ENCODE peak calls at places on chromosomes 13 and 19, in seven cellular contexts. X, C, Z, T, H, F and M are unnamed samples.

GRCh38 chr13:100301418-100301817 is 212.5 kb downstream of the PCCA start:
- DNase-seq in X (no peak), C (no peak), Z (no peak), T (no peak), H (peak; percentile 70), F (no peak), M (no peak)

GRCh38 chr13:26017196-26017921 is 34.5 kb downstream of the SHISA2 start:
- DNase-seq in X (no peak), C (no peak), Z (peak; percentile 54), T (no peak), H (no peak), F (peak; percentile 52), M (no peak)

GRCh38 chr13:56349866-56350265 is 790.9 kb upstream of the PRR20A start:
- DNase-seq in X (no peak), C (no peak), Z (no peak), T (no peak), H (no peak), F (no peak), M (no peak)

GRCh38 chr19:1767464-1767933 is 14.2 kb downstream of the ONECUT3 start:
- DNase-seq in X (peak; percentile 33), C (peak; percentile 84), Z (no peak), T (peak; percentile 40), H (peak; percentile 19), F (no peak), M (no peak)

GRCh38 chr19:862529-863304 is 3.3 kb downstream of the CFD start:
- DNase-seq in X (no peak), C (peak; percentile 51), Z (no peak), T (peak; percentile 67), H (no peak), F (no peak), M (no peak)

GRCh38 chr19:50496189-50497029 is 14.6 kb downstream of the JOSD2 start:
- DNase-seq in X (peak; percentile 74), C (no peak), Z (peak; percentile 93), T (no peak), H (no peak), F (no peak), M (no peak)

GRCh38 chr19:19642506-19643157 is 825 bp downstream of the GMIP start:
- DNase-seq in X (no peak), C (no peak), Z (no peak), T (no peak), H (peak; percentile 17), F (no peak), M (no peak)

GRCh38 chr19:38079926-38080380 is 144.1 kb downstream of the DPF1 start:
- DNase-seq in X (no peak), C (no peak), Z (no peak), T (no peak), H (peak; percentile 25), F (peak; percentile 96), M (peak; percentile 84)

GRCh38 chr13:34776390-34776981 is 165.6 kb upstream of the NBEA start:
- DNase-seq in X (no peak), C (no peak), Z (no peak), T (no peak), H (no peak), F (no peak), M (no peak)

GRCh38 chr13:51895906-51896888 is 34.4 kb downstream of the CCDC70 start:
- DNase-seq in X (peak; percentile 30), C (peak; percentile 70), Z (peak; percentile 9), T (peak; percentile 5), H (no peak), F (peak; percentile 31), M (peak; percentile 63)

GRCh38 chr19:49549045-49549444 is 21.2 kb downstream of the RCN3 start:
- DNase-seq in X (no peak), C (no peak), Z (no peak), T (no peak), H (no peak), F (no peak), M (no peak)

GRCh38 chr13:100854091-100854490 is 179.5 kb upstream of the TMTC4 start:
- DNase-seq in X (no peak), C (no peak), Z (no peak), T (no peak), H (no peak), F (no peak), M (no peak)

GRCh38 chr13:48121733-48122132 is 26.8 kb upstream of the MED4 start:
- DNase-seq in X (no peak), C (no peak), Z (no peak), T (no peak), H (no peak), F (no peak), M (peak; percentile 11)

GRCh38 chr13:27830010-27830409 is 37.7 kb downstream of the GSX1 start:
- DNase-seq in X (peak; percentile 38), C (peak; percentile 84), Z (no peak), T (peak; percentile 13), H (peak; percentile 7), F (no peak), M (peak; percentile 21)

GRCh38 chr19:46731007-46731501 is 14.1 kb upstream of the PRKD2 start:
- DNase-seq in X (no peak), C (no peak), Z (peak; percentile 19), T (no peak), H (no peak), F (peak; percentile 96), M (peak; percentile 93)

GRCh38 chr13:29925457-29925856 is 75.0 kb upstream of the UBL3 start:
- DNase-seq in X (peak; percentile 55), C (no peak), Z (no peak), T (no peak), H (peak; percentile 59), F (peak; percentile 77), M (peak; percentile 89)

GRCh38 chr19:41430907-41431306 is 3.7 kb upstream of the B3GNT8 start:
- DNase-seq in X (no peak), C (no peak), Z (no peak), T (no peak), H (no peak), F (no peak), M (no peak)

GRCh38 chr19:13150187-13150918 is at the start of the genes IER2 and STX10:
- DNase-seq in X (peak; percentile 96), C (peak; percentile 84), Z (peak; percentile 92), T (peak; percentile 87), H (peak; percentile 90), F (peak; percentile 90), M (peak; percentile 93)

GRCh38 chr13:72694314-72694713 is 33.1 kb downstream of the MZT1 start:
- DNase-seq in X (no peak), C (no peak), Z (no peak), T (no peak), H (no peak), F (no peak), M (no peak)

GRCh38 chr13:47019977-47020376 is 123.1 kb upstream of the HTR2A start:
- DNase-seq in X (no peak), C (no peak), Z (no peak), T (no peak), H (no peak), F (no peak), M (no peak)

GRCh38 chr13:111283457-111283856 is 37.0 kb upstream of the TEX29 start:
- DNase-seq in X (no peak), C (no peak), Z (no peak), T (no peak), H (no peak), F (no peak), M (no peak)

GRCh38 chr13:23969672-23970071 is 72.4 kb upstream of the C1QTNF9B start:
- DNase-seq in X (no peak), C (no peak), Z (no peak), T (no peak), H (no peak), F (peak; percentile 30), M (peak; percentile 94)

GRCh38 chr13:66992183-66992582 is 238.0 kb downstream of the PCDH9 start:
- DNase-seq in X (no peak), C (peak; percentile 64), Z (peak; percentile 45), T (no peak), H (peak; percentile 73), F (peak; percentile 66), M (no peak)